ENCODE peak calls at places on chromosomes 2 and 18, in nine cellular contexts. W is OCI-LY7, B is GM23338, E is PC-3, P is hepatocyte, G is MM.1S, C is HCT116, H is GM23248, Y is SK-N-SH. O is an unnamed sample. For H3K4me1, the result is how much of the 10 kb centered on the place peaks cover.

GRCh38 chr2:86430368-86430767 is 10.8 kb upstream of the KDM3A start:
- DNase-seq in B (no peak), Y (no peak), C (no peak), G (no peak), E (no peak), P (no peak), H (no peak), W (no peak), O (no peak)

GRCh38 chr2:142536964-142537363 is 340.5 kb upstream of the KYNU start:
- DNase-seq in C (no peak), B (no peak), P (no peak), H (no peak), Y (no peak), E (no peak), G (no peak), W (no peak), O (no peak)

GRCh38 chr18:76495435-76496199 is 575 bp upstream of the ZNF516 start:
- DNase-seq in H (peak), Y (peak), P (peak), E (no peak), W (peak), C (no peak), G (peak), B (peak), O (peak)

GRCh38 chr2:26901326-26902183 is 53.6 kb downstream of the DPYSL5 start:
- DNase-seq in Y (no peak), G (no peak), H (no peak), P (no peak), C (no peak), B (peak), W (no peak), E (no peak), O (peak)

GRCh38 chr2:137161250-137161649 is 395.9 kb downstream of the THSD7B start:
- DNase-seq in P (no peak), C (no peak), H (peak), G (no peak), E (no peak), B (no peak), W (no peak), Y (no peak), O (no peak)

GRCh38 chr2:45554073-45554742 is 56.9 kb downstream of the SRBD1 start:
- DNase-seq in H (peak), W (no peak), G (no peak), B (peak), E (no peak), C (no peak), Y (no peak), P (no peak), O (no peak)

GRCh38 chr2:34949316-34949715 is 1350.2 kb upstream of the FAM98A start:
- DNase-seq in B (peak), C (no peak), W (no peak), G (no peak), H (no peak), P (no peak), Y (no peak), E (no peak), O (no peak)

GRCh38 chr2:226758886-226759660 is 40.5 kb downstream of the IRS1 start:
- DNase-seq in H (peak), E (peak), B (no peak), G (no peak), Y (no peak), P (no peak), C (peak), W (no peak), O (no peak)

GRCh38 chr2:150586858-150587257 is 99.4 kb upstream of the RND3 start:
- DNase-seq in E (peak), C (no peak), P (no peak), H (peak), G (no peak), Y (no peak), B (no peak), W (no peak), O (no peak)

GRCh38 chr18:35851286-35851967 is 121.1 kb upstream of the RMP24 start:
- DNase-seq in P (no peak), C (no peak), W (no peak), H (no peak), Y (no peak), B (peak), E (no peak), G (no peak), O (no peak)

GRCh38 chr18:74294526-74294925 is 2.8 kb upstream of the CYB5A start:
- DNase-seq in C (no peak), Y (no peak), H (peak), G (no peak), P (no peak), E (no peak), B (no peak), W (no peak), O (no peak)

GRCh38 chr18:63979409-63979908 is 9.6 kb downstream of the SERPINB8 start:
- DNase-seq in B (peak), C (peak), P (peak), W (peak), Y (peak), G (peak), E (peak), H (peak), O (peak)

GRCh38 chr2:278312-278932 is 9.5 kb downstream of the ALKAL2 start:
- DNase-seq in C (no peak), G (no peak), Y (no peak), P (no peak), H (no peak), E (no peak), W (no peak), B (no peak), O (no peak)

GRCh38 chr2:4522498-4523421 is 819.4 kb downstream of the DCDC2C start:
- DNase-seq in B (no peak), P (no peak), G (no peak), W (no peak), C (no peak), H (no peak), E (no peak), Y (no peak), O (no peak)

GRCh38 chr2:4516362-4516761 is 813.0 kb downstream of the DCDC2C start:
- DNase-seq in W (no peak), E (no peak), H (no peak), B (no peak), G (no peak), Y (no peak), C (no peak), P (no peak), O (no peak)

DNA sequence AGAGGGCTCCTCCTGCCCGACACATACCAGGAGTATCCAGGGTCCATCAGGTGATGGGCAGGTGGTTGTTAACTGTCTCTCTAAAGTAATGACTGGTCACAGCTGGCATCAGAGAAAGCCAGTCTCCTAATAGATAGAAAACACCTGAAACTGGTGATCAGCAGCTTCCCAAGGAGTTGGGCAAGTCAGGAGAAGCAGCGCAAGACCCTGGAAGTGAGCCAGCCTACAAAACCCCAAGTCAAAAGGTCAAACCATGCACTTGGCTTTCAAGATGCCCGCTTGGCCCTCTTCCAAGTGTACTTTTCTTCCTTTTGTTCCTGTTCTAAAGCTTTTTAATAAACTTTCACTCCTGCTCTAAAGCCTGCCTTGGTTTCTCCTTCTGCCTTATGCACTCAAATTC is 815.2 kb downstream of the DCDC2C start:
- DNase-seq in E (no peak), G (no peak), P (no peak), W (no peak), B (no peak), Y (no peak), H (no peak), C (no peak), O (no peak)
- TF ChIP-seq EZH2phosphoT487 in E (no peak), G (no peak), P (no peak), W (no peak), B (no peak), Y (no peak), H (no peak), C (no peak), O (no peak)

GRCh38 chr2:181988154-181988924 is 2.7 kb downstream of the PPP1R1C start:
- DNase-seq in E (peak), C (no peak), H (no peak), W (no peak), P (no peak), B (no peak), Y (no peak), G (no peak), O (no peak)

GRCh38 chr2:181989099-181989498 is 3.4 kb downstream of the PPP1R1C start:
- DNase-seq in W (no peak), B (no peak), G (no peak), P (no peak), Y (no peak), E (no peak), C (no peak), H (no peak), O (no peak)

GRCh38 chr2:181991171-181991885 is 5.7 kb downstream of the PPP1R1C start:
- DNase-seq in Y (no peak), G (peak), B (no peak), E (no peak), W (peak), P (no peak), C (no peak), H (no peak), O (no peak)

GRCh38 chr2:181998045-181998444 is 12.4 kb downstream of the PPP1R1C start:
- DNase-seq in G (no peak), B (no peak), Y (no peak), P (no peak), H (peak), W (no peak), C (no peak), E (no peak), O (no peak)

GRCh38 chr2:181992776-181993175 is 7.1 kb downstream of the PPP1R1C start:
- DNase-seq in H (no peak), G (no peak), E (no peak), C (no peak), W (no peak), P (no peak), B (no peak), Y (no peak), O (no peak)
- H3K4me2 ChIP-seq in H (no peak), G (peak), E (no peak), C (no peak), W (peak), P (no peak), B (no peak), Y (no peak), O (no peak)

DNA sequence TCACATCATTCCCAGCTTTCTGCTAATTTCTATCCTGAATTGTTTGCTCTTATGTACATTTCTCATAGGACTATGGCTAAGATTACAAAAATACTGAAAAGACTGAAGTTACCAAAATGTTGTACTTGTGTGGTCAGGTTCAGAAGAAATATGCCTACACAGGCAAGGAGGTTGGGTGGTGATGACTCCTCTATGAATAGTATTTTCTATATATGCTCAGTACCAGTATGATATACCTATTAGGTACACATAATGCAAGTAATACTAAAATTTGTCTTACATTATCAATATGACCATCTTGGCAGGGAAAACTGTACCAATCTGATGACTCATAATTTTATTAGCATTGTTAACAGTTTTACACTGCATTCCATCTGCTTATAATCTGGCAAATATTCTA is 12.2 kb upstream of the ORC2 start:
- DNase-seq in H (no peak), P (no peak), C (no peak), B (no peak), E (peak), G (no peak), Y (no peak), W (no peak), O (no peak)
- H3K4me1 ChIP-seq in H (under half), P (under half), C (under half), B (under half), E (under half), G (under half), Y (under half), W (under half), O (under half)

GRCh38 chr2:196759378-196759706 is 40.1 kb downstream of the GTF3C3 start:
- DNase-seq in H (peak), G (no peak), E (no peak), B (no peak), P (no peak), W (no peak), C (no peak), Y (no peak), O (no peak)

DNA sequence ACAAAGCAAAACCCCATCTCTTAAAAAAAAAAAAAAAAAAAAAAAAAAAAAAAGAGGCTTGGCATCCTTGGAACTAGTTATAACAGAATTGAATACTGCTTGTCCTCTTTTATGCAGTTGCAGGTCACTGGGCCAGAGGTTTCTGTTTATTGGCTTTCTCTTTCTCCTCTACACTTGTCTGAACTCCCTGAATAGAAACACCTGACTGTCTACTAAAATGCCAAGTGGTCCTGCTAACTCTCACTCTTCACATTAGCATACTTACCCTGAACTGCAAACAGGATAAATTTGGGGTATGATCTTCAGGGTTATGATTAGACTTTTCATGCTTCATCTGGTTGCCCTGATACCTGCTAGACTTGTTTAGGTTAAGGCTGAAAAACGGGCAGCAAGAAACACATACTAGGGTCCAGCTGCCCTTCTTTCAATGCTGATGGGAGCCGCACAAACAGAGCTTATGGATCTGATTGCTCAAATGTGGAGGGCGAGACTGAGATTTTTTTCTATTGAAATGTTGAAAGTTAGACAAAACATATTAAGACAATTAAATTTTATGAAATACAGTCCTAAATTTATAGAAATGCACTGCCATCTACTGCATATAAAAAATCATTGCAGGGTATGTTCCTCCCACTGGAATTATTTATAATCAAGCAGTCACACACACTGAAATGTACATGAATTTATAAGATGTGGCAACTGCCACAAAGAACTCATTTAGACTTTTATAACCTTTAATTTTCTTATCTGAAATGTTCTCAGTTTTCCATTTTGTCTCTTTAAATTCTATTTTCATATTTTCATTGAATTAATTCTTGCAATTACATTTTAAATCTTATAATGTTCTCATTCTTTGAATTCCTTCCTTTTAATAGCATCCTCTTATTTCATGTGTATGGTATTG is 40.8 kb downstream of the GTF3C3 start:
- DNase-seq in P (no peak), W (peak), C (no peak), E (peak), B (no peak), H (peak), G (peak), Y (peak), O (no peak)
- TF ChIP-seq EZH2phosphoT487 in P (no peak), W (no peak), C (no peak), E (no peak), B (no peak), H (no peak), G (no peak), Y (no peak), O (no peak)

GRCh38 chr2:189954989-189955388 is 107.5 kb downstream of the MSTN start:
- DNase-seq in Y (no peak), P (no peak), B (no peak), C (no peak), W (peak), G (peak), H (no peak), E (no peak), O (no peak)
- H3K4me2 ChIP-seq in Y (no peak), P (no peak), B (no peak), C (no peak), W (no peak), G (peak), H (no peak), E (no peak), O (no peak)

GRCh38 chr18:24075731-24076130 is 61.2 kb downstream of the TTC39C start:
- DNase-seq in C (peak), P (no peak), B (no peak), H (peak), Y (no peak), W (no peak), G (no peak), E (no peak), O (no peak)

GRCh38 chr18:24071029-24071428 is 56.5 kb downstream of the TTC39C start:
- DNase-seq in E (no peak), G (no peak), B (no peak), W (no peak), Y (no peak), P (no peak), C (no peak), H (no peak), O (no peak)

GRCh38 chr18:24072743-24073142 is 58.2 kb downstream of the TTC39C start:
- DNase-seq in W (no peak), C (no peak), P (no peak), Y (no peak), G (no peak), B (no peak), H (no peak), E (no peak), O (no peak)

GRCh38 chr18:24071779-24072178 is 57.2 kb downstream of the TTC39C start:
- DNase-seq in P (no peak), E (peak), W (no peak), H (no peak), Y (no peak), C (no peak), B (no peak), G (no peak), O (no peak)

DNA sequence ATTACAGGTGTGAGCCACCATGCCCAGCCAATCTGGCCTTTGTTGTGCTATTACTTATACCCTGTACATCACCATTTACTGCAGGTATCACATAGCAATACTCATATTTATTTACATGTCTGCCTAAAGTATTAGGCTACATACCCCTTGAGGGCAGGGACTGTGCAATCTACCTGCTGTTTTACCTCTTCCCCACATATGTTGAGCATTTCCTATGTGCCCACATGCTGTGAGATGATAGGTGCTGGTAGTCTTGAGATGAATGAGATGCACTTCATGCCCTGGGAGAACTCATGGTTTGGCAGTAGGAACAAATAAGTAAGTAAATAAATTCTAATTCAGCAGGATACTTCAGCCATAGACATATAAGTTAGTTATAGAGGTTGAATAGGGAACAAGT is 59.2 kb downstream of the TTC39C start:
- DNase-seq in G (no peak), W (no peak), P (no peak), H (no peak), B (no peak), C (no peak), E (no peak), Y (no peak), O (no peak)
- H3K4me1 ChIP-seq in G (under half), W (under half), P (under half), H (under half), B (under half), C (under half), E (under half), Y (under half), O (under half)

GRCh38 chr2:134583997-134584520 is 134.7 kb downstream of the TMEM163 start:
- DNase-seq in H (no peak), Y (no peak), P (no peak), B (no peak), E (no peak), W (no peak), G (no peak), C (no peak), O (no peak)

GRCh38 chr2:134581877-134582546 is 136.8 kb downstream of the TMEM163 start:
- DNase-seq in Y (no peak), G (peak), W (no peak), P (no peak), B (no peak), H (no peak), C (no peak), E (no peak), O (no peak)

GRCh38 chr2:134586289-134586980 is 132.4 kb downstream of the TMEM163 start:
- DNase-seq in C (no peak), H (no peak), G (no peak), E (no peak), B (no peak), Y (no peak), W (no peak), P (no peak), O (no peak)

GRCh38 chr2:134583462-134583861 is 135.3 kb downstream of the TMEM163 start:
- DNase-seq in H (no peak), W (no peak), Y (no peak), B (no peak), E (no peak), P (no peak), G (no peak), C (no peak), O (no peak)

GRCh38 chr2:134582547-134582899 is 136.3 kb downstream of the TMEM163 start:
- DNase-seq in C (no peak), G (no peak), H (no peak), W (no peak), B (no peak), E (no peak), Y (no peak), P (peak), O (no peak)
- TF ChIP-seq EZH2phosphoT487 in C (no peak), G (no peak), H (no peak), W (no peak), B (no peak), E (no peak), Y (no peak), P (no peak), O (no peak)

DNA sequence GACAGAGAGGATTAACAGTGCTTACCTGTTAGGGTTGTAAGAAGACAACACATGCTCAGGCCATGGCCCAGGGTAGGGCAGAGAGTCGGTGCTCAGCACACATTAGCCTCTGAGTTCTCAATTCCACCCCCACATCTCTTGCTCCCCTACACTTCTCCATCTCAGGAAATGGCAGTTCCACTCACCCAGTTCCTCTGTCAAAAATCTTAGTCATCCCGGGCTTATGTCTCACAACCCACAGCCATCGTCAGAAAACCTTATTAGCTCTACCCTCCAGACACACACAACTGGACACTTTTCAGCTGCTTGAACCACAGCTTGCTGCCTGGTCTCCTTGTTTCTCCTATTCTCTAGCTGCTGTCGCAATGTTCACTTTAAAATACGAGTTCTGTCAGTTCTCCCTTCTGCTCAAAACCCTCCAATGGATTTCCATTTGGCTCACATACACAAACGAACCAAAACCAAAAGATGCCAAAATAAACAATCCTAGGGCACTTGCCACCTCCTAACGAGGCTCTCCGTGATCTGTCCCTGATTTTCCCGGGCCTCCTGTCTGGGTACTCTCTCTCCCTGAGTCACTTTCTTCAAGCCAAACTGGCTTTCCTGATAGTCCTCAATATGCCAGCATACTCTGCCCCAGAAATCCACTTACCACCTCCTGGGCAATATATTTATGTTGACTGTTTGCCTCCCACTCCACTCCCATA is 89.7 kb downstream of the KCTD1 start:
- DNase-seq in B (no peak), Y (no peak), P (no peak), C (no peak), E (peak), G (no peak), H (peak), W (no peak), O (no peak)
- H3K4me2 ChIP-seq in B (no peak), Y (peak), P (no peak), C (no peak), E (no peak), G (no peak), H (peak), W (peak), O (no peak)

DNA sequence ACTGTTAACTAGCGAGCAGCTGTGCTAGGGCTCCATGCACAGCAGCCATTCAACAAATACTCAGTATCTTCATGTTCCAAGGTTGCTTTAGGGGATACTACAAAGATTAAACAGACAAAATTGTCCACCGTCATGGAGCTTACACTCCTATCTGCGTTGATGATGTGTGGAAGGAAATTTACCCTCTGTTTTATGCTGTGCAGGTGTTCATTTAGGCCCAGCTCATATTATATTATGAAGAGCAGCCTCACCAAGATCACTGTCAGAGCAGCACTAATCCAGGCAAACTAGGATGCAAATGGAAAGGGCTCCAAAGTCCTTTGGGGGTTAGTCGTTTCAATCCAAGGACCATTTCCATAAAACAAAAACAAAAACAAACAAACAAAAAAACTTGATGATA is 13.4 kb upstream of the WIPF1 start:
- DNase-seq in C (no peak), W (peak), G (no peak), P (no peak), E (no peak), H (no peak), Y (no peak), B (no peak), O (no peak)
- H3K4me1 ChIP-seq in C (under half), W (half or more), G (half or more), P (under half), E (under half), H (half or more), Y (under half), B (under half), O (under half)